ENCODE peak calls at places on chromosomes 5 and 9, in six cellular contexts. D, N, J, S, T and E are unnamed samples.

GRCh38 chr5:174384509-174384947 is 339.0 kb downstream of the NSG2 start:
- DNase-seq in D (no peak), N (no peak), J (no peak), S (no peak), T (no peak), E (no peak)

GRCh38 chr5:113232246-113232645 is 202.5 kb downstream of the TSSK1B start:
- DNase-seq in D (no peak), N (no peak), J (no peak), S (no peak), T (no peak), E (no peak)

GRCh38 chr9:127303830-127304229 is 39.3 kb downstream of the GARNL3 start:
- DNase-seq in D (no peak), N (no peak), J (no peak), S (no peak), T (no peak), E (no peak)

GRCh38 chr5:5487961-5488360 is 65.5 kb downstream of the ICE1 start:
- DNase-seq in D (no peak), N (no peak), J (no peak), S (no peak), T (no peak), E (no peak)

GRCh38 chr9:88733651-88734470 is 198.9 kb downstream of the NXNL2 start:
- DNase-seq in D (no peak), N (no peak), J (no peak), S (no peak), T (peak), E (no peak)

GRCh38 chr5:176415240-176416122 is 858 bp downstream of the CLTB start:
- DNase-seq in D (peak), N (no peak), J (no peak), S (peak), T (peak), E (no peak)

GRCh38 chr5:169893586-169893985 is 86.7 kb downstream of the INSYN2B start:
- DNase-seq in D (no peak), N (no peak), J (no peak), S (no peak), T (no peak), E (no peak)

GRCh38 chr5:180599981-180600553 is 8.8 kb upstream of the SCGB3A1 start:
- DNase-seq in D (no peak), N (no peak), J (no peak), S (no peak), T (no peak), E (no peak)

GRCh38 chr9:133767625-133768024 is 29.5 kb upstream of the SARDH start:
- DNase-seq in D (no peak), N (no peak), J (no peak), S (no peak), T (no peak), E (no peak)

GRCh38 chr5:102270036-102270435 is 26.0 kb downstream of the SLCO4C1 start:
- DNase-seq in D (no peak), N (no peak), J (no peak), S (no peak), T (no peak), E (no peak)